ENCODE peak calls at places on chromosome 20, in four cellular contexts. One of them, this sample, is unnamed.

GRCh38 chr20:42338274-42339172 is 720.3 kb upstream of the CHD6 start:
- DNase-seq in cardiac muscle cell: no peak
- DNase-seq in HL-60: no peak
- DNase-seq in keratinocyte: no peak
- DNase-seq in this sample: no peak

GRCh38 chr20:57124800-57125399 is 141.5 kb downstream of the BMP7 start:
- DNase-seq in keratinocyte: no peak
- DNase-seq in HL-60: no peak
- DNase-seq in cardiac muscle cell: no peak
- DNase-seq in this sample: no peak

GRCh38 chr20:32365560-32365959 is 7.4 kb downstream of the ASXL1 start:
- DNase-seq in keratinocyte: no peak
- DNase-seq in HL-60: no peak
- DNase-seq in cardiac muscle cell: no peak
- DNase-seq in this sample: no peak

GRCh38 chr20:36988494-36988966 is 37.0 kb upstream of the SAMHD1 start:
- DNase-seq in cardiac muscle cell: peak; percentile 62
- DNase-seq in keratinocyte: no peak
- DNase-seq in HL-60: peak; percentile 58
- DNase-seq in this sample: peak; percentile 5

GRCh38 chr20:41173791-41174341 is 36.5 kb downstream of the PLCG1 start:
- DNase-seq in keratinocyte: no peak
- DNase-seq in cardiac muscle cell: no peak
- DNase-seq in HL-60: no peak
- DNase-seq in this sample: no peak

GRCh38 chr20:6654490-6655247 is 112.8 kb upstream of the BMP2 start:
- DNase-seq in keratinocyte: peak; percentile 84
- DNase-seq in HL-60: no peak
- DNase-seq in cardiac muscle cell: no peak
- DNase-seq in this sample: peak; percentile 93

GRCh38 chr20:45890077-45890996 is 671 bp downstream of the NEURL2 start:
- DNase-seq in HL-60: no peak
- DNase-seq in keratinocyte: no peak
- DNase-seq in cardiac muscle cell: peak; percentile 92
- DNase-seq in this sample: no peak

GRCh38 chr20:33656010-33656782 is 5.9 kb upstream of the C20orf144 start:
- DNase-seq in cardiac muscle cell: no peak
- DNase-seq in keratinocyte: no peak
- DNase-seq in HL-60: no peak
- DNase-seq in this sample: no peak

GRCh38 chr20:36098364-36098763 is 56.2 kb upstream of the EPB41L1 start:
- DNase-seq in cardiac muscle cell: peak; percentile 83
- DNase-seq in HL-60: peak; percentile 41
- DNase-seq in keratinocyte: no peak
- DNase-seq in this sample: no peak

GRCh38 chr20:38184098-38184497 is 19.0 kb upstream of the TGM2 start:
- DNase-seq in cardiac muscle cell: no peak
- DNase-seq in HL-60: no peak
- DNase-seq in keratinocyte: no peak
- DNase-seq in this sample: peak; percentile 65

GRCh38 chr20:61731363-61732181 is 334.1 kb downstream of the TAF4 start:
- DNase-seq in HL-60: no peak
- DNase-seq in cardiac muscle cell: no peak
- DNase-seq in keratinocyte: no peak
- DNase-seq in this sample: no peak
- H3K27ac ChIP-seq in HL-60: no peak overlapping the region
- H3K27ac ChIP-seq in cardiac muscle cell: no peak overlapping the region
- H3K27ac ChIP-seq in keratinocyte: no peak overlapping the region
- H3K27ac ChIP-seq in this sample: no peak overlapping the region

DNA sequence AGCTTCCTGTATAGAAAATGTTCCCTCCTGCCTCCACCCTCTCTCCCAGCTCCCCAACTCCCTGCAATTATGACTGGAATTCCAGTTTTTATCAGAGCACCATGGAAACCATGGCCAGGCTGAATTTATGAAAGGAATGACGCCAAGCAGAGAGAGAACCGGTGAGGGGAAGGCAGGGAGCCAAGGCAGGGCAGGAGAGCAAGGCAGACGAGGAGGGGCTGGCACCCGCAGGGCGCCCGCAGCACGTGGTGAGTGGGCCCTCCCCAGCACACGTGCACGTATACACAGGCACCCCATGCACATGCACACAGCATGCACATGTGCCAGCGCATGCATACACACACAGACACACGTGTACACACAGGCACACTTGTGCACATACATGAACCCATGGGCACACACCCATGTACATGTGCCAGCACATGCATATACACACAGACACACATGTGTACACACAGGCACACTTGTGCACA is 27.4 kb upstream of the MRGBP start:
- DNase-seq in HL-60: no peak
- DNase-seq in keratinocyte: no peak
- DNase-seq in cardiac muscle cell: peak; percentile 91
- DNase-seq in this sample: no peak
- H3K27ac ChIP-seq in HL-60: no peak overlapping the region
- H3K27ac ChIP-seq in keratinocyte: no peak overlapping the region
- H3K27ac ChIP-seq in cardiac muscle cell: peak overlapping the region; percentile 27
- H3K27ac ChIP-seq in this sample: no peak overlapping the region

DNA sequence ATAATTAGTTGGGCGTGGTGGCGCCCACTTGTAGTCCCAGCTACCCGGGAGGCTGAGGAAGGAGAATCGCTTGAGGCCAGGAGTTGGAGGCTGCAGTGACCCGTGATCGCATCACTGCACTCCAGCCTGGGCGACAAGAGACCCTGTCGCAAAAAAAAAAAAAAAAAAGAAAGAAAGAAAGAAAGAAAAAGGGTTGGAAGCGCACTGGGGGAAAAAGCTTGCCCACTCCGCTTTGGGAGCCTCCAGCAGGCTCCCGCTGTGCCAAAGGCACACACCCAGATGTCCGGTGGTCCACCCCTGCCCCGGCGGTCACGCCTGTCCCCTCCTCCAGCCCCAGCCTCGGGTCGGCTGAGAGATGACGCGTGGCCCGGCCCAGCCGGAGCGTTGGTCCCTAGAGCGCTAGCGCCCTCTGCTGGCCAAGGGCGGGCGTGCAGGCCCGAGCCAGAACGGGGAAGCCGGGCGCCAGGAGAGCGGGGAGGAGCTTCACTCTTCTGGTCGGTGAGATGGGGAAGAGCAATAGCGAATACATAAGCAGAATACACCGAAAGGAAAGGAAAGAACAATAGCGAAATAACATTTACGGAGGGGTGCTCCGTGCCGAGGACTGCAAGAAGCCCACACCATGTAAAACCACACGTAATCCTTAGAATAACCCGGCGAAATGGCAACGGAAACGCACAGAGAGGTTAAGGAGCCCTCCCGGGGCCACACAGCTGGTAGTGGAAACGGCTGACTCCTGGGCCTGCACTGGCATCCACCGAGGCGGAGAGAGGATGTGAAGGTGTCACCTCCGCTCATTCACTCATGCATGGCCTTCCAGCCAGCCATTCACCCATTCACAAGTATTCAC is 41.7 kb downstream of the UBE2V1 start:
- DNase-seq in keratinocyte: no peak
- DNase-seq in HL-60: peak; percentile 69
- DNase-seq in cardiac muscle cell: peak; percentile 85
- DNase-seq in this sample: no peak
- H3K27ac ChIP-seq in keratinocyte: no peak overlapping the region
- H3K27ac ChIP-seq in HL-60: no peak overlapping the region
- H3K27ac ChIP-seq in cardiac muscle cell: no peak overlapping the region
- H3K27ac ChIP-seq in this sample: no peak overlapping the region

DNA sequence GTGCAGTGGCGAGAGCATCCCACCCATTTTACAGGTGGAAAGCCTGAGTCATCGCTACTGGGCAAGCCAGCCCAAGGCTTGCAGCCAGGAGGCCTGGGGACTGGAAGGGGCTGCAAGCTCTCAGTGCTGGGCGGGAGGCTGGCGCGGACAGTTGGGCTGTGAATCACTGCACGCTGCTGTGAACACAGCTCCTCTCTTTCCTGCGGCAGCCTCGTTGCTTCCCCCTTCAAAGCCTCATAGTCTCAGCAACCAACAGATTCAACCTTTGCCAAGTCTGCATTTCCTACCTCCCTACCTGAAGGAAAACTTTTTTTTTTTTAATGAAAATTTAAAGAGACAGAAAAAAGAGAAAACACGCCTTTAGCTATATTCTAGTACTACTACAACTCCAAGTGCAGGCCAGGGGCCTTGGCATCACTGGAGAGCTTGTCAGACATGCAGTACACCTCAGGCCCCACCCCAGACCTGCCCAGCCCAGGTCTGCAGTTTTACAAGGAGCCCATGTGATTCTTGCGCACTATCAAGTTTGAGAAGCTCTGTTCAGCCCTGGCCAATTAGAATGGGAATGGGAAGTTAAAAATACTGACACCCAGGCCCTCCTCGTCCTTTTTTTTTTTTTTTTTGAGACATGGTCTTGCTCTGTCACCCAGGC is 85.1 kb downstream of the NFATC2 start:
- DNase-seq in HL-60: peak; percentile 72
- DNase-seq in cardiac muscle cell: peak; percentile 82
- DNase-seq in keratinocyte: peak; percentile 58
- DNase-seq in this sample: peak; percentile 46
- H3K27ac ChIP-seq in HL-60: no peak overlapping the region
- H3K27ac ChIP-seq in cardiac muscle cell: peak overlapping the region; percentile 78
- H3K27ac ChIP-seq in keratinocyte: peak overlapping the region; percentile 67
- H3K27ac ChIP-seq in this sample: peak overlapping the region; percentile 69

GRCh38 chr20:22400440-22400839 is 183.9 kb downstream of the FOXA2 start:
- DNase-seq in keratinocyte: no peak
- DNase-seq in HL-60: no peak
- DNase-seq in cardiac muscle cell: no peak
- DNase-seq in this sample: no peak
- H3K27ac ChIP-seq in keratinocyte: no peak overlapping the region
- H3K27ac ChIP-seq in HL-60: no peak overlapping the region
- H3K27ac ChIP-seq in cardiac muscle cell: no peak overlapping the region
- H3K27ac ChIP-seq in this sample: no peak overlapping the region

GRCh38 chr20:50271674-50272412 is 81.2 kb downstream of the CEBPB start:
- DNase-seq in HL-60: peak; percentile 84
- DNase-seq in cardiac muscle cell: no peak
- DNase-seq in keratinocyte: no peak
- DNase-seq in this sample: no peak
- H3K27ac ChIP-seq in HL-60: peak overlapping the region; percentile 76
- H3K27ac ChIP-seq in cardiac muscle cell: no peak overlapping the region
- H3K27ac ChIP-seq in keratinocyte: no peak overlapping the region
- H3K27ac ChIP-seq in this sample: no peak overlapping the region

DNA sequence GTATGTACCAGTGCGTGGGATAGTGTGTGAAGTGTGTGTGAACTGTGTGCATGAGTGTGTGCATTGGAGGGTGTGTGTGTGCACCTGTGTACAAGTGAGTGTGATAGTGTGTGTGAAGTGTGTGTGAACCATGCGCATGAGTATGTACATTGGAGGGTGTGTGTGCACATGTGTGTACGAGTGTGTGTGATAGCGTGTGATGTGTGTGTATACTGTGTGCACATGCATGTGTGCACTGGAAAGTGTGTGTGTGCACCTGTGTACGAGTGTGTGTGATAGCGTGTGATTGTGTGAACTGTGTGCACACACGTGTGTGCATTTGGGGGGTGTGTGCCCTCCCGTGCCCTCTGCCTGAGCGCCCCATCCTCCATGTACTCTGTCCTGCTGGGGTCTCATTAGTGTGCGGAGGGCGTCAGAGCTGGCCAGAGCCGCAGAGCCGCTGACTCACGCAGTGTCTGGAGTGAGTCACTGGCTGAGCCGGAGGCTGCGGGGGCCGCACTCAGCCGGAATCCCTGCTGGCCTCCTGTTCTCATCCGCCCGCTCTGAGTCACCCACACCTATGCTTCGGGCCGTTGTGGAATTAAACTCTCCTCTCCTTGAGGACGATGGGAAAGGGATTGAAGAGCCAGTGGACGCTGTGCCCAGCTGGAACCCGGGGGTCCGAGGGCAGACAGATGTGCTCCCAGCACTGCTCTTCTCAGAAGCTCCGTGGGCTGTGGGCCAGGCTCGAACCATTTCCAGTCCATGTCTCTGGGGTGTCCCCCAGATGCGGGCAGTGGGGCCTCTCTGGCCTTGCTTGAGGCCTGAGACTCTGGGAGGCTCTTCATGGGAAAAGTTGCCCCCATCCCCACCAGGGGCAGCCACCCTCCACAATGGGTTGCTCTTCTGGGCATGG is 27.3 kb upstream of the STX16 start:
- DNase-seq in HL-60: no peak
- DNase-seq in keratinocyte: peak; percentile 67
- DNase-seq in cardiac muscle cell: peak; percentile 94
- DNase-seq in this sample: peak; percentile 73
- H3K27ac ChIP-seq in HL-60: no peak overlapping the region
- H3K27ac ChIP-seq in keratinocyte: peak overlapping the region; percentile 53
- H3K27ac ChIP-seq in cardiac muscle cell: no peak overlapping the region
- H3K27ac ChIP-seq in this sample: peak overlapping the region; percentile 24